ENCODE peak calls at places on chromosomes 2 and 18, in nine cellular contexts. One of them, this sample, is unnamed.

GRCh38 chr18:73511751-73512525 is 635.7 kb downstream of the FBXO15 start:
- DNase-seq in NT2/D1: no peak
- DNase-seq in cardiac fibroblast: peak
- DNase-seq in bronchial epithelial cell: no peak
- DNase-seq in cardiac muscle cell: no peak
- DNase-seq in choroid plexus epithelial cell: peak
- DNase-seq in AG04449: no peak
- DNase-seq in sigmoid colon: no peak
- DNase-seq in neural progenitor cell: no peak
- DNase-seq in this sample: no peak

GRCh38 chr2:49753344-49753930 is 599.1 kb upstream of the FSHR start:
- DNase-seq in NT2/D1: peak
- DNase-seq in choroid plexus epithelial cell: no peak
- DNase-seq in sigmoid colon: no peak
- DNase-seq in bronchial epithelial cell: peak
- DNase-seq in cardiac fibroblast: peak
- DNase-seq in neural progenitor cell: no peak
- DNase-seq in cardiac muscle cell: no peak
- DNase-seq in AG04449: no peak
- DNase-seq in this sample: no peak

GRCh38 chr2:37877457-37878315 is 47.4 kb upstream of the RMDN2 start:
- DNase-seq in neural progenitor cell: peak
- DNase-seq in AG04449: no peak
- DNase-seq in choroid plexus epithelial cell: peak
- DNase-seq in NT2/D1: no peak
- DNase-seq in bronchial epithelial cell: peak
- DNase-seq in cardiac muscle cell: peak
- DNase-seq in cardiac fibroblast: peak
- DNase-seq in sigmoid colon: no peak
- DNase-seq in this sample: peak

GRCh38 chr2:156657809-156658208 is 221.6 kb downstream of the GPD2 start:
- DNase-seq in choroid plexus epithelial cell: peak
- DNase-seq in sigmoid colon: no peak
- DNase-seq in NT2/D1: no peak
- DNase-seq in bronchial epithelial cell: peak
- DNase-seq in cardiac fibroblast: peak
- DNase-seq in AG04449: no peak
- DNase-seq in neural progenitor cell: no peak
- DNase-seq in cardiac muscle cell: no peak
- DNase-seq in this sample: no peak

GRCh38 chr2:2798337-2798736 is 467.3 kb upstream of the MYT1L start:
- DNase-seq in sigmoid colon: no peak
- DNase-seq in cardiac muscle cell: no peak
- DNase-seq in NT2/D1: no peak
- DNase-seq in cardiac fibroblast: no peak
- DNase-seq in bronchial epithelial cell: no peak
- DNase-seq in choroid plexus epithelial cell: no peak
- DNase-seq in neural progenitor cell: no peak
- DNase-seq in AG04449: no peak
- DNase-seq in this sample: no peak

GRCh38 chr18:41965856-41966255 is 10.8 kb downstream of the PIK3C3 start:
- DNase-seq in bronchial epithelial cell: no peak
- DNase-seq in cardiac muscle cell: no peak
- DNase-seq in NT2/D1: no peak
- DNase-seq in cardiac fibroblast: no peak
- DNase-seq in choroid plexus epithelial cell: peak
- DNase-seq in sigmoid colon: no peak
- DNase-seq in neural progenitor cell: no peak
- DNase-seq in AG04449: no peak
- DNase-seq in this sample: no peak

GRCh38 chr2:86330015-86330414 is 7.4 kb downstream of the REEP1 start:
- DNase-seq in choroid plexus epithelial cell: no peak
- DNase-seq in neural progenitor cell: no peak
- DNase-seq in bronchial epithelial cell: no peak
- DNase-seq in NT2/D1: no peak
- DNase-seq in cardiac muscle cell: no peak
- DNase-seq in sigmoid colon: no peak
- DNase-seq in cardiac fibroblast: no peak
- DNase-seq in AG04449: no peak
- DNase-seq in this sample: no peak

GRCh38 chr2:172712251-172712650 is 23.4 kb upstream of the RAPGEF4 start:
- DNase-seq in choroid plexus epithelial cell: no peak
- DNase-seq in AG04449: no peak
- DNase-seq in neural progenitor cell: no peak
- DNase-seq in cardiac muscle cell: no peak
- DNase-seq in bronchial epithelial cell: no peak
- DNase-seq in cardiac fibroblast: no peak
- DNase-seq in NT2/D1: no peak
- DNase-seq in sigmoid colon: no peak
- DNase-seq in this sample: no peak

GRCh38 chr2:190746971-190747761 is 98.3 kb downstream of the NAB1 start:
- DNase-seq in bronchial epithelial cell: no peak
- DNase-seq in neural progenitor cell: no peak
- DNase-seq in AG04449: peak
- DNase-seq in cardiac muscle cell: peak
- DNase-seq in NT2/D1: no peak
- DNase-seq in sigmoid colon: no peak
- DNase-seq in cardiac fibroblast: peak
- DNase-seq in choroid plexus epithelial cell: peak
- DNase-seq in this sample: no peak

GRCh38 chr2:238557431-238557830 is 130.7 kb downstream of the ASB1 start:
- DNase-seq in choroid plexus epithelial cell: no peak
- DNase-seq in neural progenitor cell: no peak
- DNase-seq in cardiac fibroblast: no peak
- DNase-seq in NT2/D1: no peak
- DNase-seq in AG04449: no peak
- DNase-seq in sigmoid colon: no peak
- DNase-seq in bronchial epithelial cell: no peak
- DNase-seq in cardiac muscle cell: no peak
- DNase-seq in this sample: no peak

GRCh38 chr18:23883277-23883790 is 131.2 kb upstream of the TTC39C start:
- DNase-seq in sigmoid colon: no peak
- DNase-seq in cardiac muscle cell: no peak
- DNase-seq in neural progenitor cell: no peak
- DNase-seq in choroid plexus epithelial cell: no peak
- DNase-seq in cardiac fibroblast: no peak
- DNase-seq in AG04449: no peak
- DNase-seq in bronchial epithelial cell: peak
- DNase-seq in NT2/D1: no peak
- DNase-seq in this sample: no peak

GRCh38 chr18:10213526-10213925 is 240.9 kb upstream of the APCDD1 start:
- DNase-seq in choroid plexus epithelial cell: peak
- DNase-seq in NT2/D1: no peak
- DNase-seq in sigmoid colon: no peak
- DNase-seq in cardiac muscle cell: peak
- DNase-seq in cardiac fibroblast: peak
- DNase-seq in neural progenitor cell: no peak
- DNase-seq in AG04449: no peak
- DNase-seq in bronchial epithelial cell: peak
- DNase-seq in this sample: no peak

GRCh38 chr2:72953976-72954375 is 36.7 kb downstream of the EMX1 start:
- DNase-seq in cardiac muscle cell: no peak
- DNase-seq in neural progenitor cell: no peak
- DNase-seq in cardiac fibroblast: no peak
- DNase-seq in sigmoid colon: no peak
- DNase-seq in AG04449: no peak
- DNase-seq in bronchial epithelial cell: no peak
- DNase-seq in choroid plexus epithelial cell: no peak
- DNase-seq in NT2/D1: no peak
- DNase-seq in this sample: no peak

GRCh38 chr2:113700186-113700841 is 56.1 kb downstream of the SLC35F5 start:
- DNase-seq in cardiac muscle cell: peak
- DNase-seq in choroid plexus epithelial cell: no peak
- DNase-seq in cardiac fibroblast: peak
- DNase-seq in sigmoid colon: no peak
- DNase-seq in AG04449: no peak
- DNase-seq in bronchial epithelial cell: no peak
- DNase-seq in neural progenitor cell: no peak
- DNase-seq in NT2/D1: no peak
- DNase-seq in this sample: peak

GRCh38 chr2:208820289-208820688 is 413.7 kb downstream of the PTH2R start:
- DNase-seq in cardiac fibroblast: no peak
- DNase-seq in choroid plexus epithelial cell: peak
- DNase-seq in cardiac muscle cell: peak
- DNase-seq in sigmoid colon: no peak
- DNase-seq in AG04449: no peak
- DNase-seq in neural progenitor cell: peak
- DNase-seq in NT2/D1: no peak
- DNase-seq in bronchial epithelial cell: peak
- DNase-seq in this sample: no peak

GRCh38 chr2:217054791-217055190 is 194.9 kb upstream of the TNP1 start:
- DNase-seq in sigmoid colon: no peak
- DNase-seq in bronchial epithelial cell: peak
- DNase-seq in AG04449: no peak
- DNase-seq in cardiac muscle cell: peak
- DNase-seq in cardiac fibroblast: peak
- DNase-seq in neural progenitor cell: no peak
- DNase-seq in NT2/D1: no peak
- DNase-seq in choroid plexus epithelial cell: peak
- DNase-seq in this sample: no peak

GRCh38 chr18:2920027-2920426 is 73.2 kb downstream of the EMILIN2 start:
- DNase-seq in choroid plexus epithelial cell: no peak
- DNase-seq in NT2/D1: no peak
- DNase-seq in bronchial epithelial cell: no peak
- DNase-seq in cardiac fibroblast: no peak
- DNase-seq in sigmoid colon: no peak
- DNase-seq in AG04449: no peak
- DNase-seq in cardiac muscle cell: no peak
- DNase-seq in neural progenitor cell: no peak
- DNase-seq in this sample: no peak

GRCh38 chr2:46315103-46315890 is 18.1 kb downstream of the EPAS1 start:
- DNase-seq in neural progenitor cell: no peak
- DNase-seq in NT2/D1: no peak
- DNase-seq in bronchial epithelial cell: peak
- DNase-seq in AG04449: peak
- DNase-seq in choroid plexus epithelial cell: peak
- DNase-seq in cardiac muscle cell: no peak
- DNase-seq in cardiac fibroblast: peak
- DNase-seq in sigmoid colon: peak
- DNase-seq in this sample: peak

GRCh38 chr18:24060644-24061043 is 46.1 kb downstream of the TTC39C start:
- DNase-seq in neural progenitor cell: no peak
- DNase-seq in NT2/D1: no peak
- DNase-seq in bronchial epithelial cell: no peak
- DNase-seq in cardiac muscle cell: no peak
- DNase-seq in sigmoid colon: no peak
- DNase-seq in cardiac fibroblast: peak
- DNase-seq in AG04449: no peak
- DNase-seq in choroid plexus epithelial cell: peak
- DNase-seq in this sample: no peak

GRCh38 chr2:233850745-233851144 is 3.6 kb downstream of the HJURP start:
- DNase-seq in NT2/D1: no peak
- DNase-seq in neural progenitor cell: no peak
- DNase-seq in choroid plexus epithelial cell: no peak
- DNase-seq in AG04449: no peak
- DNase-seq in sigmoid colon: no peak
- DNase-seq in cardiac muscle cell: no peak
- DNase-seq in cardiac fibroblast: no peak
- DNase-seq in bronchial epithelial cell: no peak
- DNase-seq in this sample: no peak
- H3K4me3 ChIP-seq in NT2/D1: no peak
- H3K4me3 ChIP-seq in neural progenitor cell: no peak
- H3K4me3 ChIP-seq in choroid plexus epithelial cell: no peak
- H3K4me3 ChIP-seq in AG04449: no peak
- H3K4me3 ChIP-seq in sigmoid colon: no peak
- H3K4me3 ChIP-seq in cardiac muscle cell: no peak
- H3K4me3 ChIP-seq in cardiac fibroblast: no peak
- H3K4me3 ChIP-seq in bronchial epithelial cell: no peak
- H3K4me3 ChIP-seq in this sample: no peak

DNA sequence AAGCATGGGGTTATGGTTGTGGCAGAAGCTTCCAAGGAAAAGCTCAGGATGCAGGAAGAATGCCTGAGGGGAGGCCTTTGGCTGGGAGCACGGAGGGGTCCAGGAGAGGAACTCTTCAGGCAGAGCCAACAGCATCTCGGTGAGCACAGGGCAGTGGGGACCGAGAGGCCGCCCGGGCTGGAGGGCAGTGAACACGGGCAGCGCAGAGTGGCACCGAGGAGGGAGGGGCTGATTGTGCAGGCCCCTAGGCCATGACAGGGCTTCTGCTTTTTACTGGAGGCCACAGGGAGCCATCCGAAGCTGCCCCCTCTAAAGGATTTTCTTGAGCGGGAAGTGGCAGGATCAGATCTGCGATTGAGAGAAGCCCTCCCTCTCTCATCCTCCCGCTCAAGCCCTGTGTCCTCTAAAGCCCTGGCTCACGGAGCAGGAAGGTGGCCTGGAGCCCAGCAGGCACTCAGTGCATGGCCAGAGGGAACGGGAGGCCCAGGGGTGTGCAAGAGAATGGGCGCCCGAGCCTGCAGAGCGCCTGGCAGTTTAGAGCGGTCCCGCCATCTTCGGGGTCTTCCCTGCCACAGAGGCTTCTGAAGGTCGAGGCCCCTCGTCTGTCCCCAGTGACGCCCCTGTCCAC is 110.0 kb upstream of the STON1 start:
- DNase-seq in NT2/D1: no peak
- DNase-seq in sigmoid colon: no peak
- DNase-seq in AG04449: no peak
- DNase-seq in choroid plexus epithelial cell: no peak
- DNase-seq in neural progenitor cell: no peak
- DNase-seq in bronchial epithelial cell: no peak
- DNase-seq in cardiac fibroblast: no peak
- DNase-seq in cardiac muscle cell: no peak
- DNase-seq in this sample: no peak
- H3K4me3 ChIP-seq in NT2/D1: no peak
- H3K4me3 ChIP-seq in sigmoid colon: no peak
- H3K4me3 ChIP-seq in AG04449: no peak
- H3K4me3 ChIP-seq in choroid plexus epithelial cell: no peak
- H3K4me3 ChIP-seq in neural progenitor cell: no peak
- H3K4me3 ChIP-seq in bronchial epithelial cell: no peak
- H3K4me3 ChIP-seq in cardiac fibroblast: no peak
- H3K4me3 ChIP-seq in cardiac muscle cell: no peak
- H3K4me3 ChIP-seq in this sample: no peak

GRCh38 chr2:177147834-177148233 is 64.8 kb upstream of the HNRNPA3 start:
- DNase-seq in AG04449: no peak
- DNase-seq in bronchial epithelial cell: no peak
- DNase-seq in cardiac fibroblast: no peak
- DNase-seq in sigmoid colon: no peak
- DNase-seq in NT2/D1: no peak
- DNase-seq in choroid plexus epithelial cell: no peak
- DNase-seq in cardiac muscle cell: no peak
- DNase-seq in neural progenitor cell: peak
- DNase-seq in this sample: no peak
- H3K4me3 ChIP-seq in AG04449: no peak
- H3K4me3 ChIP-seq in bronchial epithelial cell: no peak
- H3K4me3 ChIP-seq in cardiac fibroblast: no peak
- H3K4me3 ChIP-seq in sigmoid colon: no peak
- H3K4me3 ChIP-seq in NT2/D1: peak
- H3K4me3 ChIP-seq in choroid plexus epithelial cell: no peak
- H3K4me3 ChIP-seq in cardiac muscle cell: no peak
- H3K4me3 ChIP-seq in neural progenitor cell: peak
- H3K4me3 ChIP-seq in this sample: peak

DNA sequence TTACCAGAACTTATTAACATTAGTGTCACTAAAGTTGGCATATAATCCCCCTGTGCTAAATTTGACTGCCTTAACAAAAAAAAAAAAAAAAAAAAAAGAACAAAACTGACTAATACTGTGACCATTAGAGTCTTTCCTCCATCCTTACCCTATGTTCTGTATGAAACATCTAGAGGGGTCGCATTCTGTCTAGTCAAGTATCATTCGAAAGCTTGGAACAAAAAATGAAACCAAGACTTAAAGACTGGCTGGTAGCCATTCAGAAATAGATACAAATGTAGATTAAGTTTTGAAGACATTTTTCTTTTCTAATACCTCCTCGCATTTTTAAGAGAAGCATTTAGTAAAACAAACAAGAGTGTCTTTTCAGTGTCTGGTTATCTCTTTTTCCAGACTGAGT is 66.7 kb downstream of the SPATS2L start:
- DNase-seq in cardiac muscle cell: no peak
- DNase-seq in cardiac fibroblast: no peak
- DNase-seq in NT2/D1: no peak
- DNase-seq in sigmoid colon: no peak
- DNase-seq in bronchial epithelial cell: no peak
- DNase-seq in choroid plexus epithelial cell: no peak
- DNase-seq in AG04449: no peak
- DNase-seq in neural progenitor cell: no peak
- DNase-seq in this sample: no peak
- H3K4me3 ChIP-seq in cardiac muscle cell: no peak
- H3K4me3 ChIP-seq in cardiac fibroblast: no peak
- H3K4me3 ChIP-seq in NT2/D1: no peak
- H3K4me3 ChIP-seq in sigmoid colon: no peak
- H3K4me3 ChIP-seq in bronchial epithelial cell: no peak
- H3K4me3 ChIP-seq in choroid plexus epithelial cell: no peak
- H3K4me3 ChIP-seq in AG04449: no peak
- H3K4me3 ChIP-seq in neural progenitor cell: no peak
- H3K4me3 ChIP-seq in this sample: no peak

This sample was measured in Panc1.